ENCODE peak calls at places on chromosomes 16 and 17, in eight cellular contexts. B is PC-9, L is neural progenitor cell, U is SK-N-SH, D is A549, E is PC-3, N is neuronal stem cell, O is endothelial cell of umbilical vein. S is an unnamed sample.

GRCh38 chr17:82019905-82020873 is 2.5 kb downstream of the CENPX start:
- DNase-seq in B (peak; percentile 58), L (peak; percentile 87), U (peak; percentile 88), D (peak; percentile 65), E (peak; percentile 50), N (peak; percentile 56), O (peak; percentile 39), S (peak; percentile 68)

GRCh38 chr16:72908362-72908838 is 139.5 kb downstream of the ZFHX3 start:
- DNase-seq in B (no peak), L (no peak), U (no peak), D (no peak), E (peak; percentile 53), N (no peak), O (no peak), S (no peak)

GRCh38 chr17:4849011-4849536 is 15.9 kb downstream of the MINK1 start:
- DNase-seq in B (peak; percentile 92), L (peak; percentile 16), U (no peak), D (peak; percentile 80), E (peak; percentile 96), N (no peak), O (no peak), S (no peak)

GRCh38 chr16:2819179-2819938 is 2.3 kb downstream of the PRSS21 start:
- DNase-seq in B (no peak), L (no peak), U (no peak), D (no peak), E (no peak), N (no peak), O (no peak), S (no peak)

GRCh38 chr17:8754890-8755289 is 3.5 kb downstream of the SPDYE4 start:
- DNase-seq in B (no peak), L (no peak), U (no peak), D (no peak), E (no peak), N (no peak), O (no peak), S (no peak)

GRCh38 chr16:69503244-69503643 is 62.5 kb upstream of the NFAT5 start:
- DNase-seq in B (no peak), L (no peak), U (no peak), D (no peak), E (peak; percentile 59), N (no peak), O (no peak), S (no peak)

GRCh38 chr17:72392056-72393010 is 271.5 kb downstream of the SOX9 start:
- DNase-seq in B (no peak), L (no peak), U (no peak), D (no peak), E (peak; percentile 86), N (no peak), O (no peak), S (no peak)

GRCh38 chr16:66511615-66512500 is 38.1 kb downstream of the TK2 start:
- DNase-seq in B (peak; percentile 77), L (peak; percentile 33), U (no peak), D (peak; percentile 64), E (peak; percentile 90), N (no peak), O (peak; percentile 70), S (no peak)

GRCh38 chr17:6509295-6509771 is 47.0 kb downstream of the PITPNM3 start:
- DNase-seq in B (no peak), L (no peak), U (no peak), D (no peak), E (no peak), N (no peak), O (no peak), S (no peak)

GRCh38 chr16:69830534-69831211 is 68.5 kb downstream of the WWP2 start:
- DNase-seq in B (no peak), L (no peak), U (no peak), D (peak; percentile 31), E (no peak), N (no peak), O (peak; percentile 80), S (no peak)

GRCh38 chr17:48593840-48594411 is 347 bp upstream of the HOXB5 start:
- DNase-seq in B (no peak), L (peak; percentile 87), U (peak; percentile 96), D (peak; percentile 94), E (peak; percentile 88), N (peak; percentile 76), O (peak; percentile 86), S (peak; percentile 63)

GRCh38 chr16:66740010-66740409 is 11.4 kb downstream of the DYNC1LI2 start:
- DNase-seq in B (no peak), L (peak; percentile 75), U (peak; percentile 69), D (peak; percentile 80), E (peak; percentile 42), N (peak; percentile 46), O (peak; percentile 54), S (peak; percentile 48)

GRCh38 chr16:30773826-30774225 is 11.7 kb downstream of the RNF40 start:
- DNase-seq in B (no peak), L (no peak), U (no peak), D (no peak), E (no peak), N (no peak), O (no peak), S (no peak)

GRCh38 chr16:31476305-31477219 is 4.6 kb downstream of the TGFB1I1 start:
- DNase-seq in B (peak; percentile 90), L (peak; percentile 52), U (peak; percentile 59), D (no peak), E (no peak), N (no peak), O (no peak), S (peak; percentile 92)

GRCh38 chr16:51326131-51326856 is 175.2 kb upstream of the SALL1 start:
- DNase-seq in B (no peak), L (no peak), U (no peak), D (peak; percentile 26), E (no peak), N (no peak), O (no peak), S (no peak)

GRCh38 chr16:10954903-10955302 is 10.5 kb downstream of the CLEC16A start:
- DNase-seq in B (no peak), L (no peak), U (no peak), D (no peak), E (no peak), N (no peak), O (no peak), S (no peak)

GRCh38 chr16:20323591-20324117 is 3.7 kb downstream of the GP2 start:
- DNase-seq in B (no peak), L (no peak), U (no peak), D (no peak), E (no peak), N (no peak), O (no peak), S (no peak)

GRCh38 chr17:18323007-18323406 is 7.9 kb downstream of the SMCR8 start:
- DNase-seq in B (no peak), L (no peak), U (no peak), D (peak; percentile 30), E (peak; percentile 49), N (no peak), O (no peak), S (no peak)

GRCh38 chr17:57604771-57605733 is 140.0 kb downstream of the CCDC182 start:
- DNase-seq in B (no peak), L (peak; percentile 38), U (peak; percentile 89), D (no peak), E (no peak), N (no peak), O (no peak), S (peak; percentile 94)

GRCh38 chr17:7512824-7513540 is 28.8 kb downstream of the POLR2A start:
- DNase-seq in B (no peak), L (no peak), U (no peak), D (no peak), E (no peak), N (no peak), O (no peak), S (no peak)

GRCh38 chr17:44219126-44219635 is 294 bp downstream of the UBTF start:
- DNase-seq in B (peak; percentile 48), L (peak; percentile 93), U (peak; percentile 85), D (peak; percentile 74), E (peak; percentile 82), N (peak; percentile 76), O (peak; percentile 54), S (peak; percentile 65)

GRCh38 chr17:16534236-16534635 is 34.8 kb downstream of the ZNF287 start:
- DNase-seq in B (no peak), L (no peak), U (no peak), D (no peak), E (no peak), N (no peak), O (no peak), S (no peak)

GRCh38 chr17:64005734-64006167 is 7.6 kb downstream of the PRR29 start:
- DNase-seq in B (peak; percentile 66), L (no peak), U (peak; percentile 76), D (peak; percentile 64), E (peak; percentile 92), N (no peak), O (peak; percentile 64), S (no peak)

GRCh38 chr16:55622930-55623561 is 32.7 kb upstream of the SLC6A2 start:
- DNase-seq in B (peak; percentile 49), L (peak; percentile 50), U (peak; percentile 30), D (peak; percentile 25), E (peak; percentile 7), N (no peak), O (no peak), S (no peak)

GRCh38 chr17:39205112-39205526 is 5.0 kb downstream of the RPL19 start:
- DNase-seq in B (no peak), L (no peak), U (no peak), D (no peak), E (no peak), N (no peak), O (no peak), S (no peak)

GRCh38 chr17:40442392-40443195 is 656 bp upstream of the IGFBP4 start:
- DNase-seq in B (no peak), L (no peak), U (no peak), D (peak; percentile 82), E (no peak), N (no peak), O (peak; percentile 28), S (no peak)
- H3K4me2 ChIP-seq in B (peak overlapping the region; percentile 89), L (peak overlapping the region; percentile 89), U (peak overlapping the region; percentile 69), D (peak overlapping the region; percentile 91), E (peak overlapping the region; percentile 92), N (peak overlapping the region; percentile 91), O (peak overlapping the region; percentile 74), S (peak overlapping the region; percentile 93)

GRCh38 chr17:32310927-32311568 is 30.9 kb downstream of the C17orf75 start:
- DNase-seq in B (no peak), L (peak; percentile 49), U (peak; percentile 72), D (no peak), E (no peak), N (no peak), O (no peak), S (no peak)
- H3K4me2 ChIP-seq in B (no peak overlapping the region), L (peak overlapping the region; percentile 75), U (no peak overlapping the region), D (no peak overlapping the region), E (no peak overlapping the region), N (no peak overlapping the region), O (no peak overlapping the region), S (no peak overlapping the region)

DNA sequence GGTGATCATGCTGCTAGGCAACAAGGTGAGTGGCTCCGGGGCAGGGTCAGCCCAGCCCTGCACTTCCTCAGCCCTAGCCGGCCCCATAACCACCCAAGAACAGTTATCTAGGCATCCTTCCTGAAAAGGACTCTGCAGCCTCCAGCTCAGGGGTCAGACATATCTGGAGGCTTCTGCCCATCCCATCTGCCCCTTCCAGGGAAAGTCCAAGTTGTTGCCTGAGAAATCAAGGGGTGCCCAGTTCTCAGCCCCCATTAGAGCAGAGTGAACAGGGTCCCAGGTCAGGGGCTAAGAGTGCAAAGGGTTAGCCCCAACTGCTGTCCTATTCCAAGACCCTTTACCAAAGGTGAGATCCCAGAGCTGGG is 4.1 kb upstream of the NHERF1 start:
- DNase-seq in B (no peak), L (no peak), U (no peak), D (no peak), E (no peak), N (no peak), O (no peak), S (no peak)
- H3K4me2 ChIP-seq in B (no peak overlapping the region), L (no peak overlapping the region), U (no peak overlapping the region), D (no peak overlapping the region), E (no peak overlapping the region), N (no peak overlapping the region), O (no peak overlapping the region), S (no peak overlapping the region)

GRCh38 chr17:45293413-45294211 is 23.2 kb downstream of the MAP3K14 start:
- DNase-seq in B (peak; percentile 83), L (no peak), U (no peak), D (peak; percentile 93), E (peak; percentile 90), N (no peak), O (peak; percentile 94), S (no peak)
- H3K4me2 ChIP-seq in B (peak overlapping the region; percentile 59), L (no peak overlapping the region), U (peak overlapping the region; percentile 55), D (peak overlapping the region; percentile 77), E (peak overlapping the region; percentile 57), N (no peak overlapping the region), O (peak overlapping the region; percentile 3), S (no peak overlapping the region)